ENCODE peak calls at places on chromosomes 1 and 21, in six cellular contexts. Z, U, X, P, H and G are unnamed samples.

GRCh38 chr1:221141059-221141458 is 261.8 kb downstream of the HLX start:
- DNase-seq in Z (no peak), U (no peak), X (no peak), P (no peak), H (no peak), G (no peak)

GRCh38 chr1:230335861-230336549 is 90.1 kb downstream of the PGBD5 start:
- DNase-seq in Z (no peak), U (no peak), X (no peak), P (no peak), H (peak; percentile 55), G (peak; percentile 24)

GRCh38 chr1:35832515-35832914 is 24.7 kb downstream of the AGO4 start:
- DNase-seq in Z (no peak), U (no peak), X (no peak), P (no peak), H (no peak), G (no peak)

GRCh38 chr1:213689260-213689659 is 298.5 kb upstream of the PROX1 start:
- DNase-seq in Z (no peak), U (no peak), X (no peak), P (no peak), H (no peak), G (no peak)

GRCh38 chr1:160400646-160401486 is 502 bp downstream of the VANGL2 start:
- DNase-seq in Z (no peak), U (no peak), X (no peak), P (no peak), H (no peak), G (no peak)

GRCh38 chr1:31789259-31790065 is 25.3 kb upstream of the ADGRB2 start:
- DNase-seq in Z (peak; percentile 98), U (peak; percentile 86), X (peak; percentile 37), P (peak; percentile 92), H (peak; percentile 89), G (peak; percentile 90)

GRCh38 chr1:225480825-225481434 is 53.1 kb upstream of the LBR start:
- DNase-seq in Z (peak; percentile 75), U (peak; percentile 59), X (no peak), P (no peak), H (no peak), G (no peak)

GRCh38 chr1:80565416-80565815 is 1235.3 kb upstream of the ADGRL2 start:
- DNase-seq in Z (no peak), U (no peak), X (no peak), P (no peak), H (no peak), G (no peak)

GRCh38 chr1:225852413-225853119 is 29.6 kb downstream of the TMEM63A start:
- DNase-seq in Z (no peak), U (no peak), X (no peak), P (no peak), H (no peak), G (no peak)

GRCh38 chr1:63321788-63322247 is 549 bp upstream of the FOXD3 start:
- DNase-seq in Z (peak; percentile 94), U (no peak), X (no peak), P (no peak), H (no peak), G (no peak)

GRCh38 chr1:16067127-16067768 is 6.2 kb downstream of the FAM131C start:
- DNase-seq in Z (peak; percentile 86), U (no peak), X (no peak), P (no peak), H (no peak), G (no peak)

GRCh38 chr1:24364975-24365678 is 46.0 kb downstream of the GRHL3 start:
- DNase-seq in Z (peak; percentile 98), U (peak; percentile 97), X (peak; percentile 61), P (no peak), H (peak; percentile 83), G (peak; percentile 80)

GRCh38 chr1:110672001-110672752 is 2.6 kb downstream of the KCNA3 start:
- DNase-seq in Z (peak; percentile 65), U (no peak), X (peak; percentile 16), P (peak; percentile 48), H (peak; percentile 36), G (no peak)

GRCh38 chr1:115797491-115797890 is 29.0 kb upstream of the CASQ2 start:
- DNase-seq in Z (no peak), U (peak; percentile 12), X (no peak), P (no peak), H (no peak), G (no peak)

GRCh38 chr21:44829507-44830092 is 11.7 kb upstream of the SUMO3 start:
- DNase-seq in Z (no peak), U (no peak), X (no peak), P (no peak), H (no peak), G (no peak)

GRCh38 chr1:167518331-167518700 is at the start of gene CD247:
- DNase-seq in Z (no peak), U (no peak), X (no peak), P (peak; percentile 46), H (no peak), G (no peak)
- H3K4me3 ChIP-seq in Z (no peak within 1 kb of the TSS), U (no peak within 1 kb of the TSS), X (no peak within 1 kb of the TSS), P (peak within 1 kb of the TSS; percentile 98), H (no peak within 1 kb of the TSS), G (no peak within 1 kb of the TSS)

GRCh38 chr1:111990878-111991760 is 1.7 kb upstream of the KCND3 start:
- DNase-seq in Z (peak; percentile 90), U (no peak), X (no peak), P (no peak), H (peak; percentile 42), G (peak; percentile 33)
- H3K4me3 ChIP-seq in Z (peak overlapping the region; percentile 28), U (no peak overlapping the region), X (peak overlapping the region; percentile 7), P (no peak overlapping the region), H (peak overlapping the region; percentile 58), G (no peak overlapping the region)

GRCh38 chr21:32975811-32976507 is 49.8 kb upstream of the OLIG2 start:
- DNase-seq in Z (peak; percentile 13), U (no peak), X (no peak), P (no peak), H (no peak), G (no peak)
- H3K4me3 ChIP-seq in Z (no peak overlapping the region), U (no peak overlapping the region), X (no peak overlapping the region), P (no peak overlapping the region), H (no peak overlapping the region), G (no peak overlapping the region)

GRCh38 chr1:192578144-192578909 is 2.8 kb downstream of the RGS1 start:
- DNase-seq in Z (no peak), U (no peak), X (no peak), P (no peak), H (no peak), G (no peak)

GRCh38 chr1:192576190-192577144 is 894 bp downstream of the RGS1 start:
- DNase-seq in Z (no peak), U (no peak), X (no peak), P (no peak), H (no peak), G (no peak)

GRCh38 chr1:192579319-192579738 is 3.8 kb downstream of the RGS1 start:
- DNase-seq in Z (no peak), U (no peak), X (no peak), P (no peak), H (no peak), G (peak; percentile 28)

GRCh38 chr1:192575499-192576189 is at the start of gene RGS1:
- DNase-seq in Z (no peak), U (no peak), X (no peak), P (peak; percentile 32), H (no peak), G (no peak)

DNA sequence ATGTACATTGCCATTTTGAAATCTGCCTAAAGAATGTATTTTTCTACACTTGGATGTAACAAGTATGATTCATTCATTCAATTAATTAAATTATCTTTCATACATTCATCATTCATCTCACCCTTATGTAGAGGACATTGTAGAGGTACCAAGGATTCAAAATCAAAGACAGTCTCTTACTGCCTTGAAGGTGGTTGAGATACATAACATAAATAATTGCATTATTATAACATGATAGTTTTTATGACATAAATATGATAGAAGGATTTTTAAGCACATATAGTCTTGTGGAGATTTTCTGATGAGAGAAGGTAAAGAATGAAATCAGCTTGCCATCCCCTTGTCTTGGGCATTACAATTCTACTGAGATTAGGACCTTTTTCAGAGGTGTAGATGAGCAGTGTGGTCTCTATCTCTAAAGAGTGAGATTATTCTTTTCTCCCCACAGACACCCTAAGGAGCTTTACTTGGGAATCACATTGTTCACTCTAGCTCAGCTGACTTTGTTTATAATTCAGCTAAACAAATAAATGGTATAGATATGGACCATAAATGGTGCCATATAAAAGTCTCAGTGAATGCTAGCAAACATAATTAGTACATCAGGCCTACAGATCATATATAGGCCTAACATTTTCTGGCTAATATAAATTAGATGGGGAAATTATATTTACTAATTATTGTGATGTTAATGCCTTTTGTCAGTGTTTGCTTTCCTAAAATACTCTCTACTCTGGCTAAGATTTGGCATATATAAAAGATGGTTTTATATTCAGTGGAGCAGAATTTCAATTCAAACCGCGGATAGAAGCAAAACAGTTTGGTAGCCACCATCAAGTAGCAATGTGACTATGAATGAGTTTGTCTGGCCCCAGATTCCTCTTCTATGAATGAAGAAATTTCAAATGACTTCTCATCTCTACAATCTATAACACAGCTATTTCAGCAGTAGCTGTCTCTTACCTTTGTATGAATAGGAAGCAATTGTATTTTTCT is 1.9 kb downstream of the RGS1 start:
- DNase-seq in Z (no peak), U (no peak), X (no peak), P (no peak), H (no peak), G (no peak)
- H3K4me3 ChIP-seq in Z (no peak overlapping the region), U (no peak overlapping the region), X (no peak overlapping the region), P (no peak overlapping the region), H (no peak overlapping the region), G (no peak overlapping the region)

GRCh38 chr21:36246080-36246631 is 73.8 kb upstream of the MORC3 start:
- DNase-seq in Z (no peak), U (no peak), X (no peak), P (no peak), H (no peak), G (no peak)
- H3K4me3 ChIP-seq in Z (no peak overlapping the region), U (no peak overlapping the region), X (no peak overlapping the region), P (no peak overlapping the region), H (no peak overlapping the region), G (no peak overlapping the region)

GRCh38 chr1:69315416-69315815 is 252.3 kb upstream of the LRRC7 start:
- DNase-seq in Z (no peak), U (no peak), X (no peak), P (no peak), H (no peak), G (no peak)
- H3K4me3 ChIP-seq in Z (no peak overlapping the region), U (no peak overlapping the region), X (no peak overlapping the region), P (no peak overlapping the region), H (no peak overlapping the region), G (no peak overlapping the region)

DNA sequence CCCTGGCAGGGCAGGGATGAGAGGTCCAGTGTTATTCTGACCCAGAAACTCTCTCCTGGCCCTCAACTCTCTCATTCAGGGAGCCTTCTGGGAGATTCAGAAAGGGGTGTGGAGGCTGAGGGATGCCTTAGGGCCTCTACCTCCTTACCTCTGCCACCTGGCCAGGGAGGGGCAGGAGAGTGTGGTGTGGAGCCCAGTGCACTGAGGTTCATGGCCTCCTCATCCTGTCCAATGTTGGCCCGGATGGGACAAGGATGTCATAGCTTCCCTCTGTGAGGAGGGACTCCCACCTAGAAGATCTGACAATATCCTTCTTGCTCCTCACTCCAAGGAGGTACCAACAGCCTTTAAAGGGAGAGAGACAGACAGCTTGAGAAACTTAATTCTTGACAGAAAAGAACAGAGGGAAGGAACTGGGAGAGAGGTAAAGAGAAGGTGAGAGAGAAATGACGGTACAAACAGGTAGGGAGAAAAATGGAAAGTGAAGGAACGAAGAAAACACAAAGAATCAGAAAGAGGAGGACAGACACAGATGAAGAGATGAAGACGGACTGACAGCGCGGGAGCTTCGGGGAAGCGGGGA is 783 bp downstream of the BEND5 start:
- DNase-seq in Z (peak; percentile 71), U (no peak), X (no peak), P (no peak), H (no peak), G (no peak)
- H3K4me3 ChIP-seq in Z (no peak overlapping the region), U (no peak overlapping the region), X (no peak overlapping the region), P (peak overlapping the region; percentile 89), H (peak overlapping the region; percentile 49), G (peak overlapping the region; percentile 53)